ENCODE peak calls at places on chromosomes 13 and 19, in eight cellular contexts. R, A, P, S, J, G, N and F are unnamed samples. For H3K27me3, the result is how much of the 10 kb centered on the place peaks cover.

GRCh38 chr19:13238891-13239534 is 88.8 kb downstream of the IER2 start:
- DNase-seq in R (no peak), A (no peak), P (no peak), S (no peak), J (no peak), G (no peak), N (no peak), F (no peak)

GRCh38 chr13:27041341-27041740 is 130.3 kb downstream of the USP12 start:
- DNase-seq in R (no peak), A (no peak), P (peak), S (no peak), J (no peak), G (no peak), N (no peak), F (no peak)

GRCh38 chr13:94028234-94029145 is 451.0 kb downstream of the DCT start:
- DNase-seq in R (no peak), A (no peak), P (no peak), S (no peak), J (no peak), G (peak), N (no peak), F (no peak)

GRCh38 chr13:23469901-23470525 is 36.5 kb upstream of the SACS start:
- DNase-seq in R (no peak), A (no peak), P (no peak), S (no peak), J (no peak), G (no peak), N (no peak), F (peak)

GRCh38 chr13:114113961-114114360 is 18.5 kb downstream of the RASA3 start:
- DNase-seq in R (no peak), A (peak), P (peak), S (no peak), J (no peak), G (no peak), N (peak), F (no peak)

GRCh38 chr19:18496167-18496979 is 25.5 kb downstream of the ELL start:
- DNase-seq in R (peak), A (no peak), P (no peak), S (no peak), J (peak), G (peak), N (no peak), F (peak)

GRCh38 chr19:38062959-38063786 is 156.2 kb downstream of the SIPA1L3 start:
- DNase-seq in R (no peak), A (no peak), P (no peak), S (no peak), J (no peak), G (no peak), N (no peak), F (no peak)

GRCh38 chr13:46905249-46905648 is 8.4 kb upstream of the HTR2A start:
- DNase-seq in R (no peak), A (no peak), P (no peak), S (no peak), J (no peak), G (peak), N (no peak), F (no peak)

GRCh38 chr13:54657588-54657987 is 1629.0 kb downstream of the OLFM4 start:
- DNase-seq in R (no peak), A (no peak), P (no peak), S (no peak), J (no peak), G (no peak), N (no peak), F (no peak)

GRCh38 chr13:32150794-32151193 is 119.2 kb downstream of the FRY start:
- DNase-seq in R (no peak), A (peak), P (peak), S (no peak), J (no peak), G (peak), N (peak), F (no peak)

GRCh38 chr19:8148088-8148409 is 1.3 kb downstream of the FBN3 start:
- DNase-seq in R (no peak), A (no peak), P (no peak), S (no peak), J (no peak), G (no peak), N (no peak), F (no peak)

GRCh38 chr13:24727731-24728601 is 36.0 kb upstream of the RNF17 start:
- DNase-seq in R (peak), A (peak), P (peak), S (peak), J (no peak), G (peak), N (no peak), F (peak)

GRCh38 chr19:4557971-4558941 is 1.2 kb downstream of the SEMA6B start:
- DNase-seq in R (no peak), A (no peak), P (no peak), S (no peak), J (no peak), G (peak), N (no peak), F (no peak)

GRCh38 chr13:20058476-20058875 is 99.9 kb downstream of the ZMYM2 start:
- DNase-seq in R (no peak), A (no peak), P (no peak), S (no peak), J (no peak), G (no peak), N (no peak), F (no peak)

GRCh38 chr13:85666356-85666755 is 132.9 kb downstream of the SLITRK6 start:
- DNase-seq in R (no peak), A (no peak), P (no peak), S (no peak), J (no peak), G (no peak), N (no peak), F (no peak)

GRCh38 chr19:56177564-56178243 is 1.9 kb downstream of the GALP start:
- DNase-seq in R (no peak), A (no peak), P (no peak), S (no peak), J (no peak), G (no peak), N (no peak), F (no peak)

GRCh38 chr13:99282264-99283231 is 24.4 kb upstream of the GPR18 start:
- DNase-seq in R (no peak), A (no peak), P (no peak), S (no peak), J (no peak), G (no peak), N (no peak), F (no peak)

GRCh38 chr19:5339950-5340636 is 519 bp downstream of the PTPRS start:
- DNase-seq in R (no peak), A (no peak), P (no peak), S (no peak), J (no peak), G (peak), N (no peak), F (no peak)

GRCh38 chr19:2552859-2553258 is 76.9 kb downstream of the GADD45B start:
- DNase-seq in R (peak), A (no peak), P (no peak), S (no peak), J (no peak), G (no peak), N (no peak), F (no peak)

GRCh38 chr19:310781-311496 is 19.7 kb upstream of the PLPP2 start:
- DNase-seq in R (no peak), A (no peak), P (no peak), S (no peak), J (no peak), G (no peak), N (peak), F (no peak)

GRCh38 chr13:32838985-32839384 is 177.2 kb upstream of the KL start:
- DNase-seq in R (no peak), A (no peak), P (peak), S (no peak), J (no peak), G (peak), N (no peak), F (peak)

GRCh38 chr13:109547942-109548860 is 238.2 kb downstream of the IRS2 start:
- DNase-seq in R (no peak), A (no peak), P (no peak), S (no peak), J (no peak), G (no peak), N (no peak), F (no peak)

GRCh38 chr19:10699650-10700335 is 1.4 kb upstream of the QTRT1 start:
- DNase-seq in R (peak), A (no peak), P (peak), S (peak), J (no peak), G (peak), N (no peak), F (peak)

GRCh38 chr19:14427461-14427860 is 5.6 kb upstream of the PKN1 start:
- DNase-seq in R (no peak), A (no peak), P (no peak), S (no peak), J (no peak), G (no peak), N (no peak), F (no peak)

GRCh38 chr19:27767234-27767633 is 1445.7 kb downstream of the UQCRFS1 start:
- DNase-seq in R (no peak), A (no peak), P (no peak), S (no peak), J (no peak), G (no peak), N (no peak), F (no peak)

GRCh38 chr13:37769545-37769944 is 100.0 kb downstream of the TRPC4 start:
- DNase-seq in R (no peak), A (no peak), P (no peak), S (no peak), J (no peak), G (no peak), N (no peak), F (no peak)

GRCh38 chr19:47813995-47814328 is 7.8 kb upstream of the CRX start:
- DNase-seq in R (no peak), A (no peak), P (no peak), S (no peak), J (no peak), G (no peak), N (no peak), F (no peak)

GRCh38 chr13:110471156-110471832 is 90.2 kb downstream of the RAB20 start:
- DNase-seq in R (peak), A (no peak), P (peak), S (no peak), J (no peak), G (no peak), N (no peak), F (no peak)

GRCh38 chr13:49540552-49540951 is 44.8 kb downstream of the PHF11 start:
- DNase-seq in R (no peak), A (no peak), P (no peak), S (no peak), J (no peak), G (peak), N (peak), F (no peak)

GRCh38 chr19:13241321-13242104 is 91.3 kb downstream of the IER2 start:
- DNase-seq in R (no peak), A (no peak), P (no peak), S (no peak), J (no peak), G (no peak), N (no peak), F (no peak)

GRCh38 chr19:13748169-13748884 is 16.0 kb upstream of the MRI1 start:
- DNase-seq in R (no peak), A (peak), P (peak), S (no peak), J (no peak), G (peak), N (no peak), F (peak)

GRCh38 chr13:107993239-107993948 is 221.9 kb downstream of the LIG4 start:
- DNase-seq in R (no peak), A (no peak), P (no peak), S (no peak), J (no peak), G (no peak), N (no peak), F (no peak)

GRCh38 chr19:19260417-19260816 is 12.7 kb downstream of the TM6SF2 start:
- DNase-seq in R (no peak), A (no peak), P (no peak), S (no peak), J (no peak), G (no peak), N (no peak), F (no peak)

GRCh38 chr19:11446652-11447301 is 11.3 kb downstream of the PRKCSH start:
- DNase-seq in R (no peak), A (peak), P (peak), S (no peak), J (peak), G (peak), N (no peak), F (no peak)

GRCh38 chr19:49200238-49200862 is 42.8 kb downstream of the TRPM4 start:
- DNase-seq in R (peak), A (no peak), P (no peak), S (no peak), J (peak), G (no peak), N (no peak), F (no peak)

GRCh38 chr19:38745316-38745715 is 1.0 kb upstream of the CAPN12 start:
- DNase-seq in R (peak), A (no peak), P (no peak), S (no peak), J (no peak), G (no peak), N (no peak), F (no peak)

GRCh38 chr13:112219753-112220152 is 152.8 kb downstream of the SOX1 start:
- DNase-seq in R (no peak), A (no peak), P (peak), S (no peak), J (no peak), G (no peak), N (no peak), F (no peak)

DNA sequence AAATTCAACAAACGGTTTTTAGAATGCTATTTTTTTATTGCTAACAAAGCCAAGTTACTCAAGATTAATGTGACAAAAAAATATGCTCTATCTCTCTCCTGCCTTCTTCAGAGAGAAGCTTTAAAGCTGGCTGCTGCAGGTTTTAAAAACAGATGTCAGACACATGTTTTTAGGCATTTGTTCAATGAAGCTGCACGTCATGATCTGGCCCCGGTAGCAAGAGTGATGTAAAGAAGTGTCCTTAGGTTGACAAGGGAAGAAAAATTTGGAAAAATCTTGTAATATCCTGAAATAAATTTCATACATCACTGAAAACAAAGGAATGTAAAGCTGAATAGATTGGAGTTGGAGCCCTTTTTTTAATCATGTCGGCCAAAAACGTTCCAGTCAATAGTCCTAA is 531.4 kb upstream of the NBEA start:
- DNase-seq in R (no peak), A (no peak), P (no peak), S (no peak), J (no peak), G (peak), N (no peak), F (no peak)
- H3K27ac ChIP-seq in R (no peak), A (peak), P (no peak), S (no peak), J (no peak), G (no peak), N (no peak), F (no peak)

GRCh38 chr13:29835280-29836061 is 14.9 kb downstream of the UBL3 start:
- DNase-seq in R (no peak), A (no peak), P (no peak), S (no peak), J (no peak), G (no peak), N (no peak), F (no peak)
- TF ChIP-seq CTCF in R (no peak), A (no peak), P (no peak), S (no peak), J (no peak), G (no peak), N (no peak), F (no peak)

DNA sequence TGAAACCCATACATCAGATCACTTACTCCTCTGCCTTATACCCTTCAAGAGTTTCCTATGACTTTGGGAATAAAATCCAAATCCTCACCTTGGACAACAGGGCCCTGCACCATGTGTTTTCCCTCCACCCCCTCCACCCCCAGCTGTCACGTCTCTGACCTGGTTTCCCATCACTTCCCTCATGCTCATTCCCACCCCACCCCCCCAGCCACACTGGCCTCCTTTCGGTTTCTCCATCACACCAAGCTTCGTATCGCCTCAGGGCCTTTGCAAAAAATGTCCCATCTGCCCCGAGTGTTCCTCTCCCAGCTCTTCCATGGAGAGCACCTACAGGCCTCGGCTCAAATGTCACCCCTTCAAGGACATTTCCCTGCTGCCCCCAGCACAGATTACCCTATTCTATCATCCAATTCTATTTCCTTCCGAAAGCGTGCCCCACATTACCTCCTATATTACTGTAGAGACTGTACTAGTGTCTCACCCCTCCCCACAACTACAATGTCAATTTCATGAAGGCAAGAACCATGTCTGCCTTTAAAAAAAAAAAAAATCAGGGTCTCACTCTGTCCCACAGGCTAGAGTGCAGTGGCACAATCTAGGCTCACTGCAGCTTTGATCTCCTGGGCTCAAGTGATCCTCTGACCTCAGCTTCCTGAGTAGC is 16.8 kb upstream of the FFAR2 start:
- DNase-seq in R (no peak), A (no peak), P (no peak), S (no peak), J (no peak), G (peak), N (no peak), F (no peak)
- H3K27me3 ChIP-seq in R (under half), A (under half), P (under half), S (under half), J (under half), G (under half), N (under half), F (under half)

GRCh38 chr19:40827386-40828247 is 22.6 kb downstream of the CYP2A6 start:
- DNase-seq in R (no peak), A (no peak), P (peak), S (no peak), J (no peak), G (no peak), N (peak), F (no peak)

DNA sequence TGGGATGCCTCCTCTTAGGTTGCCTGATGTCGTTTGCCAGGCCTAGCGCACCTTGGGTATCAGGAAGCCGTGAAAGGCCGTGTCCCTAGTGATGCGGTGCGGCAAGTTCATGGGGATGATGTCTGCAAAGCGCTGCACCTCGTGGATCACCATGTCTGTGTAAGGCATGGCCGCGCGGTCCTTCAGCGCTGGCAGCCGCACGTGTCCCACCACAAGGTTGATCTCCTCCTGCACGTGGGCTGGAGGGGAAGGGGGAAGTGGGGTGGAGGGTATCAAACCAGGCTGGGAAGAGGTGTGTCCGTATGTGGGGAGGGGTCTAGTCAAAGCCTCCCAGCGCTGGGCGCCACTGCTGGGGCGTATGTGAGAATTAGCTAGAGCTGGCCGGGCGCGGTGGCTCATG is 23.2 kb downstream of the EGLN2 start:
- DNase-seq in R (peak), A (no peak), P (peak), S (no peak), J (no peak), G (no peak), N (no peak), F (no peak)
- H3K27ac ChIP-seq in R (peak), A (no peak), P (no peak), S (no peak), J (peak), G (peak), N (no peak), F (no peak)

GRCh38 chr13:97117388-97117910 is 104.7 kb upstream of the MBNL2 start:
- DNase-seq in R (no peak), A (no peak), P (no peak), S (no peak), J (no peak), G (no peak), N (no peak), F (no peak)
- TF ChIP-seq CTCF in R (no peak), A (no peak), P (no peak), S (no peak), J (no peak), G (no peak), N (no peak), F (no peak)

DNA sequence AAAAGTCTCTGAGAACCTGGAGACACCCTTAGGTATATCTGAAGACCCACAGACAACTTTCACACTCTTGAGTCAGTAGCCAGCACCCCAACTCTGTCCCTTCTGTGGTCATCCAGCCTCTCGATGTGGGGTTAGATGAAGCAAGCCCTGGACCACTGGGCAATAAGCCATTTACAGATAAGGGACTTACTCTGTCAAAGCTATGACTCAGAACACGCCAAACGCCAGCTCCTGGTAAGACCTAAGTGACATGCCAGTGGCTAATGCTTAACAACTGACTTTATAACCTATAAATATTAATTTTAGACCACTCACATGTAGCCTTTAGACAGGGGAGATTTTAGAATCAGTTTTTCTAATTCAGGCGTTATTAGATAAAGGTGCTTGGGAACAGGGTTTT is 85.7 kb downstream of the SHISA2 start:
- DNase-seq in R (no peak), A (no peak), P (no peak), S (no peak), J (no peak), G (peak), N (no peak), F (peak)
- H3K27me3 ChIP-seq in R (under half), A (under half), P (under half), S (under half), J (under half), G (under half), N (under half), F (under half)

DNA sequence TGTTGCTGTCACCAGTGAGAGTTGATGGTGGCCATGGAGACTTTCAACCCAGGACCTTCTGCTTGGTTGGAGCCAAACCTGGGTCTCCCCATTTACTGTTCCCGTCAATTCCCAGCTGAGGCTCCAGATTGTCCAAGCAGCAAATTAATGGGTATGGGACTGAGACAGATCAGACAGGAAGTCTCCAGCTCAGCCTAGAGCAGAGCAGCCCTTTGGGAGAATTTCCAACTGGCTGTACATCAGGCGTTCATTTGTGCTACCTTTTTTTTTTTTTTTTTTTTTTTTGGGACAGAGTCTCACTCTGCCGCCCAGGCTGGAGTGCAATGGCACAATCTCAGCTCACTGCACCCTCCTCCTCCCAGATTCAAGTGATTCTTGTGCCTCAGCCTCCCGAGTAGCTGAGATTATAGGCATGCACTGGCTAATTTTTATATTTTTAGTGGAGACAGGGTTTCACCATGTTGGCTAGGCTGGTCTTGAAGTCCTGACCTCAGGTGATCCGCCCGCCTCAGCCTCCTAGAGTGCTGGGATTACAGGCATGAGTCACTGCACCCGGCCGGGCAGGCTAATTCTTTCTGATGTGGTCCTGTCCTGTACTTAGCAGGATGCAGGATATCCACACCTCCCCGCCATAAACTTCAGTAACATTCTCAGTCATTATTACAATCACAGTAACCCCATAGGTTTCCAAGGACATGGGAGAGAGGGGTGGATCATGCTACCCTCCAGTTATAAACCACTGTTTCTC is 9.3 kb downstream of the MAP3K10 start:
- DNase-seq in R (no peak), A (no peak), P (no peak), S (no peak), J (no peak), G (no peak), N (no peak), F (no peak)
- H3K27ac ChIP-seq in R (no peak), A (no peak), P (no peak), S (no peak), J (no peak), G (no peak), N (no peak), F (no peak)

GRCh38 chr13:89845874-89846273 is 1501.6 kb upstream of the MIR17HG start:
- DNase-seq in R (no peak), A (no peak), P (no peak), S (no peak), J (no peak), G (no peak), N (no peak), F (no peak)
- TF ChIP-seq CTCF in R (no peak), A (no peak), P (no peak), S (no peak), J (no peak), G (no peak), N (no peak), F (no peak)